ENCODE peak calls at places on chromosome 2, in seven cellular contexts. U, E, B, D, A, Y and I are unnamed samples.

GRCh38 chr2:120760446-120761135 is 24.9 kb downstream of the GLI2 start:
- DNase-seq in U (no peak), E (no peak), B (no peak), D (no peak), A (no peak), Y (peak), I (peak)

GRCh38 chr2:173998386-173998785 is 33.2 kb upstream of the SP3 start:
- DNase-seq in U (no peak), E (no peak), B (no peak), D (no peak), A (no peak), Y (no peak), I (no peak)

GRCh38 chr2:219591091-219591490 is 6.6 kb upstream of the STK11IP start:
- DNase-seq in U (no peak), E (no peak), B (no peak), D (no peak), A (no peak), Y (no peak), I (no peak)

GRCh38 chr2:26595146-26595545 is 46.0 kb downstream of the CIB4 start:
- DNase-seq in U (no peak), E (no peak), B (no peak), D (no peak), A (no peak), Y (no peak), I (peak)

GRCh38 chr2:45432406-45432805 is 178.7 kb downstream of the SRBD1 start:
- DNase-seq in U (no peak), E (no peak), B (no peak), D (no peak), A (no peak), Y (no peak), I (no peak)

GRCh38 chr2:108937367-108938017 is 51.5 kb downstream of the EDAR start:
- DNase-seq in U (no peak), E (no peak), B (no peak), D (no peak), A (no peak), Y (no peak), I (no peak)

GRCh38 chr2:120450196-120450820 is 104.4 kb downstream of the INHBB start:
- DNase-seq in U (no peak), E (no peak), B (no peak), D (no peak), A (no peak), Y (no peak), I (no peak)

GRCh38 chr2:226740039-226740648 is 59.5 kb downstream of the IRS1 start:
- DNase-seq in U (no peak), E (no peak), B (no peak), D (no peak), A (no peak), Y (no peak), I (no peak)

GRCh38 chr2:669323-669722 is 7.9 kb downstream of the TMEM18 start:
- DNase-seq in U (no peak), E (no peak), B (no peak), D (no peak), A (no peak), Y (no peak), I (no peak)

GRCh38 chr2:236143811-236144210 is 24.4 kb downstream of the GBX2 start:
- DNase-seq in U (no peak), E (no peak), B (no peak), D (no peak), A (no peak), Y (no peak), I (no peak)

GRCh38 chr2:177873915-177874314 is 198.7 kb downstream of the PDE11A start:
- DNase-seq in U (no peak), E (no peak), B (no peak), D (no peak), A (no peak), Y (no peak), I (no peak)